ENCODE peak calls at places on chromosomes 6 and 20, in eight cellular contexts. G, D, E, R, C, W, O and L are unnamed samples.

GRCh38 chr6:169157474-169158181 is 96.0 kb downstream of the THBS2 start:
- DNase-seq in G (no peak), D (no peak), E (no peak), R (no peak), C (peak; percentile 74), W (no peak), O (no peak), L (no peak)

GRCh38 chr6:16398587-16398986 is 160.2 kb downstream of the GMPR start:
- DNase-seq in G (no peak), D (peak; percentile 21), E (peak; percentile 75), R (no peak), C (peak; percentile 79), W (peak; percentile 40), O (peak; percentile 77), L (no peak)

GRCh38 chr6:40733290-40733689 is 146.1 kb upstream of the LRFN2 start:
- DNase-seq in G (no peak), D (no peak), E (no peak), R (no peak), C (no peak), W (peak; percentile 64), O (no peak), L (no peak)

GRCh38 chr6:37804676-37805075 is 14.9 kb upstream of the ZFAND3 start:
- DNase-seq in G (no peak), D (no peak), E (no peak), R (no peak), C (no peak), W (no peak), O (no peak), L (no peak)

GRCh38 chr6:141088171-141088570 is 1044.6 kb upstream of the GJE1 start:
- DNase-seq in G (no peak), D (no peak), E (no peak), R (no peak), C (no peak), W (no peak), O (no peak), L (no peak)

GRCh38 chr20:46219920-46220319 is 88.4 kb downstream of the CDH22 start:
- DNase-seq in G (no peak), D (no peak), E (no peak), R (no peak), C (no peak), W (no peak), O (no peak), L (no peak)

GRCh38 chr6:25553502-25553901 is 98.5 kb upstream of the SCGN start:
- DNase-seq in G (no peak), D (no peak), E (no peak), R (no peak), C (no peak), W (no peak), O (no peak), L (no peak)

GRCh38 chr6:166460473-166461437 is 78.0 kb upstream of the MPC1 start:
- DNase-seq in G (no peak), D (no peak), E (peak; percentile 36), R (no peak), C (peak; percentile 46), W (no peak), O (peak; percentile 39), L (no peak)

GRCh38 chr20:53859684-53860083 is 210.7 kb downstream of the BCAS1 start:
- DNase-seq in G (no peak), D (no peak), E (no peak), R (no peak), C (peak; percentile 34), W (no peak), O (peak; percentile 15), L (no peak)

GRCh38 chr6:31614674-31615578 is at the start of gene AIF1:
- DNase-seq in G (no peak), D (no peak), E (no peak), R (no peak), C (no peak), W (no peak), O (no peak), L (no peak)

GRCh38 chr6:31614075-31614619 is 887 bp upstream of the AIF1 start:
- DNase-seq in G (no peak), D (no peak), E (no peak), R (no peak), C (no peak), W (no peak), O (no peak), L (no peak)

GRCh38 chr6:31617010-31617409 is 2.0 kb downstream of the AIF1 start:
- DNase-seq in G (no peak), D (no peak), E (no peak), R (no peak), C (no peak), W (no peak), O (no peak), L (no peak)

GRCh38 chr6:31619805-31620585 is 520 bp upstream of the PRRC2A start:
- DNase-seq in G (peak; percentile 97), D (peak; percentile 98), E (peak; percentile 99), R (peak; percentile 96), C (peak; percentile 100), W (peak; percentile 98), O (peak; percentile 100), L (peak; percentile 93)

GRCh38 chr6:31615748-31616147 is 714 bp downstream of the AIF1 start:
- DNase-seq in G (no peak), D (no peak), E (no peak), R (no peak), C (no peak), W (no peak), O (no peak), L (no peak)
- H3K4me3 ChIP-seq in G (peak overlapping the region; percentile 27), D (no peak overlapping the region), E (no peak overlapping the region), R (no peak overlapping the region), C (no peak overlapping the region), W (no peak overlapping the region), O (no peak overlapping the region), L (no peak overlapping the region)

DNA sequence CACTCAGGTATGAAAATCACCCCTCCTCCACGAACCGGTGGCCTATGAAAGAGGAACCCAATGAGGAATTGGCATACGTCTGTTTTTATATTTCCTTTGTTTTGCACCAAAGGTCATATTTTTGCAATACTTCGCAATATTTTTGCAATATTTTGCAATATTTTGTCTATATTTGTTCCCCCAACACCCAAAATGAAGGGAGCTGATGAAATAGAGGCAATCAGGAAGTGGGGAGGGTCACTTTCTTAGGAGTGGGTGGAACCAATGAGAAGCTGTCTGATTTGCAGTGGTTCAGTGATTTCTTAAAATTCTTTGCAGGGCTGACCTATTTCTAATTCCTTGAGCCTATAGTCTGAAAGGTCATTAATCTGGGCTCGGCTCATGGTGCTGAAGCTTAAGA is 296.7 kb upstream of the TSHZ2 start:
- DNase-seq in G (no peak), D (no peak), E (no peak), R (no peak), C (no peak), W (no peak), O (no peak), L (no peak)
- TF ChIP-seq CTCF in G (no peak), D (no peak), E (no peak), R (no peak), C (no peak), W (no peak), O (no peak), L (no peak)

GRCh38 chr20:24470031-24470781 is 777 bp downstream of the SYNDIG1 start:
- DNase-seq in G (no peak), D (no peak), E (no peak), R (peak; percentile 83), C (peak; percentile 1), W (no peak), O (no peak), L (no peak)

GRCh38 chr20:24472426-24472825 is 3.0 kb downstream of the SYNDIG1 start:
- DNase-seq in G (no peak), D (no peak), E (no peak), R (no peak), C (no peak), W (no peak), O (no peak), L (no peak)

GRCh38 chr20:24468401-24469115 is 871 bp upstream of the SYNDIG1 start:
- DNase-seq in G (no peak), D (no peak), E (no peak), R (no peak), C (no peak), W (no peak), O (no peak), L (no peak)

GRCh38 chr20:24469116-24470030 is at the start of gene SYNDIG1:
- DNase-seq in G (no peak), D (no peak), E (no peak), R (peak; percentile 85), C (peak; percentile 0), W (no peak), O (peak; percentile 6), L (no peak)

DNA sequence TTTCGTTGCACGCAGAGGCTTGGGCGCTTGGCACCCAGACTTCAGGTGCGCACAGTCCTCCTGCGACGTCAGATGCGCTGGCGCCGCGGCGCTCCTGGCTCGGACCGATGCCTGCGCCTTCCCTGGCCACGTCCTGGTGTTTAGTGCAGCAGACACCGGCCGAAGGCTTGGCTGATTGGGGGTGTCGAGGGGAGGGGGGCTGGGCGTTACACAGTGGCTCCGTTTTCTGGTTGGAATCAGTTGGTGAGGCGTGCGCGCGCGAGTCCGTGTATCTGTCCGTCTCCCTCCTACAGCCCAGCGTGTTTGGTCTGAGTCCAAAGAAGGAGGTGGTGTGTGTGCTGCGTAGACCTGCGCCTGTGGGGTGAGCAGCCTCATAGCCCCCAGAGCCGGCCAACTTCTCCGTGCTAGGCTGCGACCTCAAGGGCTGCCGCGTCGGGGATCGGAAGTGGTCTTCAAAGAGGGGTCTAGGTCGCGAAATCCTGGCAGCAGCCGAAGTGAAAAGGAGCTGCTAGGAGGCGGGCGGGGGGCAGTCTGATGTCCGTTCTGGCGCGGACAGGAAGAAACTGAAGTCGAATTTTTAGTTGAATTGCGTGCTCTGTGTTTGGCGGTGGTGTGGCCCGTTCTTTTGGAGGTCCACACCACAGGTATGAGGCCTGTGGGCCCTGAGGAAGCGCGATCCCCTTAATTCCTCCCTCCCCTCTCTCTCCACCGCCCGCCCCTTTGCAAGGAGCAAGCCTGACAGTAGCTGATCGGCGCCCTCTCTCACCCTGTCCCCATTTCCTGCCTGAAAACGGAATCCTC is 1.6 kb downstream of the SYNDIG1 start:
- DNase-seq in G (no peak), D (no peak), E (no peak), R (peak; percentile 73), C (no peak), W (no peak), O (no peak), L (no peak)
- H3K4me3 ChIP-seq in G (peak overlapping the region; percentile 65), D (no peak overlapping the region), E (no peak overlapping the region), R (no peak overlapping the region), C (no peak overlapping the region), W (peak overlapping the region; percentile 52), O (peak overlapping the region; percentile 80), L (peak overlapping the region; percentile 38)

DNA sequence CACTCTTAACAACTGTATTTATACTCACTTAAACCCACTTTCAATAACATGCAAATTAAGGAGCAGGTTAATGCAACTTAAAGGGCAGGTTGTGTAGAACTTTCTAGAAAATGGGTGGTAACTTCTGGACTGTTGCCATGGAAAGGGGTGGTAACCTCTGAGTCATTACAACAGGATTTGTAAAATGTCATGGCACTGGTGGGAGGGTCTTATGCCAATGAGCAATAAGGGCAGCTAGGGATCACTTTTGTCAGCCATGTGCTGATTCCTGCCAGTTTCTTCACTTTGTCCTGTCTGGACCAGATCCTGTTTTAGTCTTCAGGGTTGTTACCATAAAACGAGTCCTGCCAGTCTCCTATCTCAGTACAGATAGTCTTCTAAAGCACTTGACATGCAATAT is 560.5 kb upstream of the PTCHD4 start:
- DNase-seq in G (no peak), D (no peak), E (peak; percentile 5), R (no peak), C (peak; percentile 11), W (no peak), O (peak; percentile 4), L (no peak)
- TF ChIP-seq CTCF in G (no peak), D (no peak), E (no peak), R (no peak), C (no peak), W (no peak), O (no peak), L (no peak)